ENCODE peak calls at places on chromosomes 16 and 17, in six cellular contexts. F, I, B, A, U and T are unnamed samples.

GRCh38 chr16:47018223-47018891 is 44.9 kb upstream of the DNAJA2 start:
- DNase-seq in F (peak; percentile 74), I (no peak), B (peak; percentile 72), A (peak; percentile 44), U (no peak), T (peak; percentile 61)

GRCh38 chr17:7173687-7174602 is 5.2 kb downstream of the ASGR1 start:
- DNase-seq in F (peak; percentile 67), I (peak; percentile 37), B (peak; percentile 68), A (peak; percentile 89), U (no peak), T (peak; percentile 84)

GRCh38 chr17:72462814-72463213 is 342.0 kb downstream of the SOX9 start:
- DNase-seq in F (no peak), I (no peak), B (no peak), A (no peak), U (no peak), T (no peak)

GRCh38 chr17:58918072-58918471 is 162.4 kb downstream of the PPM1E start:
- DNase-seq in F (no peak), I (no peak), B (no peak), A (no peak), U (no peak), T (no peak)

GRCh38 chr16:11563493-11564040 is 23.2 kb downstream of the LITAF start:
- DNase-seq in F (no peak), I (no peak), B (no peak), A (no peak), U (no peak), T (no peak)

GRCh38 chr16:11706180-11706742 is 36.4 kb downstream of the TXNDC11 start:
- DNase-seq in F (peak; percentile 59), I (no peak), B (peak; percentile 46), A (no peak), U (peak; percentile 90), T (no peak)

GRCh38 chr17:13362341-13363122 is 239.2 kb downstream of the HS3ST3A1 start:
- DNase-seq in F (no peak), I (no peak), B (no peak), A (no peak), U (no peak), T (no peak)

GRCh38 chr16:1042776-1043349 is 29.7 kb upstream of the SSTR5 start:
- DNase-seq in F (peak; percentile 28), I (no peak), B (no peak), A (no peak), U (no peak), T (no peak)

GRCh38 chr17:36590082-36590481 is 1.6 kb upstream of the DHRS11 start:
- DNase-seq in F (no peak), I (no peak), B (no peak), A (no peak), U (no peak), T (no peak)

GRCh38 chr16:47787695-47788094 is 326.6 kb downstream of the PHKB start:
- DNase-seq in F (no peak), I (no peak), B (no peak), A (no peak), U (no peak), T (no peak)

GRCh38 chr17:66437466-66438026 is 135.1 kb downstream of the PRKCA start:
- DNase-seq in F (no peak), I (no peak), B (no peak), A (no peak), U (no peak), T (no peak)

GRCh38 chr16:30570621-30571443 is 682 bp downstream of the ZNF688 start:
- DNase-seq in F (peak; percentile 35), I (peak; percentile 40), B (peak; percentile 28), A (no peak), U (no peak), T (peak; percentile 37)

GRCh38 chr16:58848662-58849002 is 114.5 kb upstream of the GOT2 start:
- DNase-seq in F (no peak), I (no peak), B (no peak), A (no peak), U (no peak), T (no peak)

GRCh38 chr16:22321340-22322001 is 24.3 kb downstream of the POLR3E start:
- DNase-seq in F (peak; percentile 81), I (peak; percentile 61), B (peak; percentile 80), A (peak; percentile 75), U (no peak), T (peak; percentile 72)

GRCh38 chr16:22322741-22323140 is 25.5 kb downstream of the POLR3E start:
- DNase-seq in F (no peak), I (no peak), B (no peak), A (no peak), U (no peak), T (no peak)

GRCh38 chr16:22320572-22321339 is 23.5 kb downstream of the POLR3E start:
- DNase-seq in F (no peak), I (no peak), B (no peak), A (no peak), U (no peak), T (no peak)

GRCh38 chr16:22323173-22323997 is 26.2 kb downstream of the POLR3E start:
- DNase-seq in F (no peak), I (no peak), B (no peak), A (no peak), U (no peak), T (peak; percentile 8)

GRCh38 chr16:22322021-22322471 is 24.8 kb downstream of the POLR3E start:
- DNase-seq in F (no peak), I (no peak), B (no peak), A (no peak), U (no peak), T (no peak)
- TF ChIP-seq POLR2A in F (no peak), I (no peak), B (no peak), A (no peak), U (no peak), T (no peak)

DNA sequence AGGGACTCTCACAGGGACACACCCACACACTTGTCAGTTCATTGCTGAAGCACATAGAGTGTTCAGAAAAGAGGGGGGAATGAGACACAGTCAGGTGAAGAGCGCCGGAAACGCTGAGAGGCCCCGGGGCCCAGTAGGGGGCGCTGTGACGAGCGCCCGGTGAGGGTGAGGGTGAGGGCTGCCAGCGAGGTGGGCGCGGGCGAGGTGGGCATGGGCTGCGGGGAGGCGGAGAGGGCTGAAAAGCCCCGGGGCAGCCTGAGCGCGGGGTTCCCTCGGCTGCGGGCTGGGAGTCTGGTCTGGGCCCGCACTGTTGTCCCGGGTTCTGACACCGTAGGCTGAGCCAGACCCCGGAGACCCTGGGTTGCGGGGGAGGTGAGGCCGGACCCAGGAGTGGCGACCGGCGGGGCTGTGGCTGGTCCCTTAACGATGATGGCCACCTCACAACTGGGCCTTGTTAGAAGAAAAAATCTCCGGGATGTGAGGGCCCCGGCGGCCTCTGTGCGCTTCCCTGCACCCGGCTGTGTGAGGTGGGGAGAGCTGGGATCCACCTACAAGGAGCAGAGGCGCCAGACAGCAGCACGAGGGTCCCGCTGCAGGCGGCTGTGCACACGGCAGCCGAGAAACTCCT is 91.4 kb downstream of the C16orf78 start:
- DNase-seq in F (no peak), I (no peak), B (peak; percentile 20), A (peak; percentile 18), U (no peak), T (no peak)
- TF ChIP-seq CTCF in F (peak; percentile 15), I (no peak), B (no peak), A (peak; percentile 11), U (peak; percentile 25), T (no peak)

DNA sequence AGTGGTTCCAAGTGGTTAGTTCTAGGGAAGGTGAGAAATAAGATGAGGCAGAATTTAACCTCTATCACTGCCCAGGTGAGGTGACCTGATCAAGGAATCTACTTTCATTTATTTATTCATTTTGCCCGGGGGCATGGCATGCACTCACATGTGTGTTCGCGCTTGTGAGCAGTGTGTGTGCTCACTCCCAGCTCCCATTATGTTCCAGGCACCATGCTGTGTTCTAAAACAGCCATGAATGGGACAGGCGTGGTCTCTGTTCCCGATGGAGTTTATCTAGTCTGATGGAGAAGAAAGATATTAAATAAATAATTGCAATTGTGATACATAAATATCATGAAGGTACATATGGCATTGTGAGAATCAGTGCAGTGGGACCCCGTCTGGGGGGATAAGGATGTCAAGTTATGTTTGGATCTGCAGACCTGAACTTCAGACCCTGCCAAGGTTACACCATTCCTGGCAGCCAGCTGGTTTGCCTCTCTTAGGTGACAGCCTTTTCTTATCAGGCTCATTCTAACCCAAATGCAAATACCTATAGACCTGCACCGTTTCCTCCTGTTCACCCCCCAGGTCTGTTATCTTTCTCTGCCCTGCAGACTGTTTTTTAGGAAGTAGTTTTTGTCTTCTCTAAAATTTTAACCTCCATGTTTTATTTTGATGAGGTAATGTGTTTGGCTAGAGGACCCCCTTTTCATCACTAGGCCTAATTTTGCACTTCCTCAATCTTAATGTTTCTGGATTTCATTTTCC is 11.7 kb downstream of the CYB5B start:
- DNase-seq in F (peak; percentile 50), I (no peak), B (peak; percentile 43), A (no peak), U (no peak), T (no peak)
- H3K4me1 ChIP-seq in F (peaks cover 16% of the 10 kb centered on the region), I (no peaks in the 10 kb centered on the region), B (peaks cover 12% of the 10 kb centered on the region), A (peaks cover 18% of the 10 kb centered on the region), U (peaks cover 6% of the 10 kb centered on the region), T (no peaks in the 10 kb centered on the region)

GRCh38 chr17:75174996-75175395 is 7.8 kb downstream of the SUMO2 start:
- DNase-seq in F (no peak), I (no peak), B (no peak), A (no peak), U (no peak), T (no peak)
- TF ChIP-seq POLR2A in F (no peak), I (no peak), B (no peak), A (no peak), U (no peak), T (no peak)

GRCh38 chr17:9465216-9465921 is 110.3 kb downstream of the STX8 start:
- DNase-seq in F (no peak), I (no peak), B (no peak), A (no peak), U (no peak), T (no peak)
- TF ChIP-seq CTCF in F (no peak), I (no peak), B (no peak), A (no peak), U (no peak), T (no peak)

GRCh38 chr17:43900183-43900857 is 7.0 kb downstream of the MPP2 start:
- DNase-seq in F (peak; percentile 89), I (peak; percentile 83), B (peak; percentile 90), A (peak; percentile 83), U (peak; percentile 66), T (peak; percentile 61)
- H3K4me1 ChIP-seq in F (peaks cover 14% of the 10 kb centered on the region), I (peaks cover under 1% of the 10 kb centered on the region), B (peaks cover 13% of the 10 kb centered on the region), A (peaks cover 15% of the 10 kb centered on the region), U (peaks cover 3% of the 10 kb centered on the region), T (no peaks in the 10 kb centered on the region)

GRCh38 chr17:19362293-19363113 is at the start of gene B9D1:
- DNase-seq in F (peak; percentile 95), I (peak; percentile 94), B (peak; percentile 96), A (peak; percentile 94), U (peak; percentile 86), T (peak; percentile 97)
- TF ChIP-seq POLR2A in F (peak; percentile 43), I (peak; percentile 30), B (no peak), A (no peak), U (peak; percentile 44), T (no peak)

GRCh38 chr17:69228576-69228975 is at the start of gene ABCA10:
- DNase-seq in F (no peak), I (no peak), B (no peak), A (no peak), U (no peak), T (no peak)
- TF ChIP-seq CTCF in F (no peak), I (no peak), B (no peak), A (no peak), U (no peak), T (no peak)